ENCODE peak calls at places on chromosomes 13 and 19, in four cellular contexts. Z, I, W and U are unnamed samples.

GRCh38 chr13:102400619-102401125 is 1.2 kb downstream of the FGF14 start:
- DNase-seq in I (no peak), W (no peak), Z (no peak), U (peak; percentile 31)

GRCh38 chr19:13029893-13030292 is 34.6 kb downstream of the NFIX start:
- DNase-seq in W (no peak), I (no peak), Z (no peak), U (no peak)

GRCh38 chr13:42996584-42996983 is 4.5 kb upstream of the EPSTI1 start:
- DNase-seq in Z (no peak), W (no peak), I (peak; percentile 63), U (no peak)

GRCh38 chr13:88424463-88424862 is 753.3 kb downstream of the SLITRK5 start:
- DNase-seq in W (no peak), Z (no peak), I (no peak), U (no peak)

GRCh38 chr19:55626350-55626749 is 2.0 kb upstream of the ZNF784 start:
- DNase-seq in Z (no peak), W (no peak), I (no peak), U (no peak)

GRCh38 chr19:1063030-1063908 is 3.7 kb upstream of the ARHGAP45 start:
- DNase-seq in W (peak; percentile 75), Z (no peak), I (no peak), U (no peak)

GRCh38 chr13:98476538-98476966 is 100.4 kb downstream of the STK24 start:
- DNase-seq in I (peak; percentile 95), Z (peak; percentile 76), W (no peak), U (no peak)

GRCh38 chr19:7534531-7534980 is 961 bp upstream of the PNPLA6 start:
- DNase-seq in Z (peak; percentile 78), I (peak; percentile 78), W (peak; percentile 50), U (peak; percentile 30)

GRCh38 chr13:30125422-30126073 is 181.8 kb downstream of the KATNAL1 start:
- DNase-seq in I (peak; percentile 65), Z (no peak), W (no peak), U (no peak)